ENCODE peak calls at places on chromosomes 4 and X, in four cellular contexts. One of them, this sample, is unnamed.

GRCh38 chr4:152118819-152119553 is 358.2 kb upstream of the GATB start:
- DNase-seq in prostate gland: no peak
- DNase-seq in ovary: no peak
- DNase-seq in tibial artery: no peak
- DNase-seq in this sample: no peak

GRCh38 chrX:75547783-75548182 is 24.9 kb upstream of the ZDHHC15 start:
- DNase-seq in prostate gland: peak; percentile 39
- DNase-seq in tibial artery: peak; percentile 76
- DNase-seq in ovary: peak; percentile 48
- DNase-seq in this sample: no peak

GRCh38 chrX:40105791-40106676 is 8.3 kb upstream of the BCOR start:
- DNase-seq in prostate gland: peak; percentile 63
- DNase-seq in ovary: peak; percentile 76
- DNase-seq in tibial artery: peak; percentile 89
- DNase-seq in this sample: peak; percentile 79

GRCh38 chr4:133154725-133155124 is 5.6 kb downstream of the PCDH10 start:
- DNase-seq in tibial artery: no peak
- DNase-seq in prostate gland: no peak
- DNase-seq in ovary: no peak
- DNase-seq in this sample: no peak

GRCh38 chrX:36898301-36898700 is 109.9 kb upstream of the FAM47C start:
- DNase-seq in tibial artery: no peak
- DNase-seq in prostate gland: no peak
- DNase-seq in ovary: no peak
- DNase-seq in this sample: no peak

GRCh38 chrX:116726806-116727205 is 264.0 kb upstream of the CT83 start:
- DNase-seq in tibial artery: no peak
- DNase-seq in ovary: no peak
- DNase-seq in prostate gland: no peak
- DNase-seq in this sample: no peak

GRCh38 chr4:123986268-123986798 is 589.7 kb downstream of the SPRY1 start:
- DNase-seq in prostate gland: no peak
- DNase-seq in tibial artery: peak; percentile 65
- DNase-seq in ovary: peak; percentile 53
- DNase-seq in this sample: no peak

GRCh38 chr4:151804821-151805220 is 44.0 kb upstream of the GATB start:
- DNase-seq in tibial artery: no peak
- DNase-seq in ovary: no peak
- DNase-seq in prostate gland: no peak
- DNase-seq in this sample: no peak

DNA sequence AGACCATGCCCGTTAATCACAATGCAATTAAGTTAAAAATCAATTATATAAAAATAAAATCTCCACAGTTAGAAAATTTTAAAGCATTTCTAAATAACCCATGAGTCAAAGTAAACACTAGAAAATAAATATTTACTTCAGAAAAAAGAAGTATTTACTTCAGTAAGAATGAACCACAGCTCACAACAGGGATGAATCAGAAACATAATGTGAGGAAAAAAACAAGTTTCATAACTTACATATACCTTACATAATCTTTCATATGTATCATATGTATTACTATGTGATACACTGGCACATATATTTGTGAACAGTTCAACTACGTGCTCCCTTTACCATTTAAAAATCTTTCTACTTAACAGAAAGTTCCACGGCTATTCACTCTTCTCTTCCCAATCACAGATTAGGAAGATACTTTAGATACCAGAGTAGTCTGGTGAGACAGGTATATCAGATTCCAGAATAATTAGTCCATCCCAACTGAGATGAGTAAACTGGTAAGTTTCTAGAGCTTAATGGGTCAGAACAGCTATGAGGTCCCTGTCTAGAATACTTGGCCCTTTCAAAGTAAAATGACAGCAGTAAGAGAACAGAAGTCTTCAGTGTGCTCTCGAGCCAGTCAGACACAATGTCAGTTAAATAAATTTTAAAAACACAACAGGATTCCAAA is 70.3 kb downstream of the SH3RF1 start:
- DNase-seq in prostate gland: no peak
- DNase-seq in ovary: no peak
- DNase-seq in tibial artery: no peak
- DNase-seq in this sample: no peak
- H3K4me1 ChIP-seq in prostate gland: no peaks in the 10 kb centered on the region
- H3K4me1 ChIP-seq in ovary: peaks cover 8% of the 10 kb centered on the region
- H3K4me1 ChIP-seq in tibial artery: peaks cover 16% of the 10 kb centered on the region
- H3K4me1 ChIP-seq in this sample: peaks cover 9% of the 10 kb centered on the region

GRCh38 chr4:112210777-112211176 is 20.8 kb upstream of the AP1AR start:
- DNase-seq in ovary: no peak
- DNase-seq in prostate gland: no peak
- DNase-seq in tibial artery: no peak
- DNase-seq in this sample: no peak
- H3K4me1 ChIP-seq in ovary: no peaks in the 10 kb centered on the region
- H3K4me1 ChIP-seq in prostate gland: no peaks in the 10 kb centered on the region
- H3K4me1 ChIP-seq in tibial artery: no peaks in the 10 kb centered on the region
- H3K4me1 ChIP-seq in this sample: no peaks in the 10 kb centered on the region

GRCh38 chr4:153521467-153521866 is 55.3 kb downstream of the TMEM131L start:
- DNase-seq in prostate gland: no peak
- DNase-seq in tibial artery: no peak
- DNase-seq in ovary: no peak
- DNase-seq in this sample: no peak

GRCh38 chr4:153523171-153523757 is 57.1 kb downstream of the TMEM131L start:
- DNase-seq in prostate gland: no peak
- DNase-seq in tibial artery: no peak
- DNase-seq in ovary: no peak
- DNase-seq in this sample: no peak

GRCh38 chr4:153523941-153524386 is 57.8 kb downstream of the TMEM131L start:
- DNase-seq in tibial artery: no peak
- DNase-seq in prostate gland: no peak
- DNase-seq in ovary: no peak
- DNase-seq in this sample: no peak

GRCh38 chr4:153521995-153522799 is 56.0 kb downstream of the TMEM131L start:
- DNase-seq in prostate gland: no peak
- DNase-seq in ovary: no peak
- DNase-seq in tibial artery: no peak
- DNase-seq in this sample: no peak

DNA sequence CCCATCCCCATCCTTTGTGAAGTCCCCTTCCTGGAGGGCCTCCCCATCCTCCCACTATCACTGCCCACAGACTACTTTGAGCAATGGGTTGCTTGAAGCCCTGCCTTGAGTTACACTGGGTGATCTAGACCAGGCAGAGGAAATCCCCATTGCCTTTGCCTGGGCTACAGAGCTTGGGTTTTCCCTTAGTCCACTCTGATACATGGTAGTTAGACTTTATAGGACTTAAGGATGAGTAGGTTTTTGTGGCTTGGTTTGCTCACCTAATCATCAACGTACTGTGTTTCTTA is 56.6 kb downstream of the TMEM131L start:
- DNase-seq in ovary: no peak
- DNase-seq in prostate gland: no peak
- DNase-seq in tibial artery: no peak
- DNase-seq in this sample: no peak
- H3K4me1 ChIP-seq in ovary: peaks cover 17% of the 10 kb centered on the region
- H3K4me1 ChIP-seq in prostate gland: no peaks in the 10 kb centered on the region
- H3K4me1 ChIP-seq in tibial artery: peaks cover 33% of the 10 kb centered on the region
- H3K4me1 ChIP-seq in this sample: peaks cover 14% of the 10 kb centered on the region

GRCh38 chr4:99826016-99826415 is 9.4 kb downstream of the DAPP1 start:
- DNase-seq in ovary: no peak
- DNase-seq in tibial artery: no peak
- DNase-seq in prostate gland: no peak
- DNase-seq in this sample: no peak
- H3K4me1 ChIP-seq in ovary: no peaks in the 10 kb centered on the region
- H3K4me1 ChIP-seq in tibial artery: no peaks in the 10 kb centered on the region
- H3K4me1 ChIP-seq in prostate gland: no peaks in the 10 kb centered on the region
- H3K4me1 ChIP-seq in this sample: no peaks in the 10 kb centered on the region

DNA sequence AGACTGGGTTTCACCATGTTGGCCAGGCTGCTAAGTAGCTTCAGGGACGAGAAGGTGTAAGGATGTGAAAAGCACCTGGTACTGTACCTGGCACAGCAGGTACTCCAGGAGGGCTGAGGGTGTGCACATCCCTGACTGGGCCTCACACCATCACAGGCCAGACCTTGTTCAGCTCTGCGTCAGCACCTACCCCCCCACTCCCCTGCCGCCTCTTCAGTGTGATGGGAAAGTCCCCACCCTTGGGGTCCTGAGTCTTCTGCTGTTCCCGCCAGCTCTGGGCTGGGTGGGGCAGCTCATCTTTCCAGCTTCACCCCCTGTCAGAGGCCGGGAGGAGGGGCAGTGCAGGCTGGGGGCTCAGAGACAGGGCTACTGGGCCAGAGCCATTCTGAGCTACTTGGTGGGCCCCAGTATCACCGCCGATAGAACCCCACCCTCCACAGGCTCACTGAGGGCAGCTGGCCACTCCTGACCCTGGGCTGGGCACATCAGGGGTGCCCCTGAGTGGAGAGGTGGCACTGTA is 6.7 kb upstream of the SH3BP2 start:
- DNase-seq in tibial artery: peak; percentile 56
- DNase-seq in ovary: no peak
- DNase-seq in prostate gland: no peak
- DNase-seq in this sample: no peak
- H3K4me1 ChIP-seq in tibial artery: peaks cover 14% of the 10 kb centered on the region
- H3K4me1 ChIP-seq in ovary: no peaks in the 10 kb centered on the region
- H3K4me1 ChIP-seq in prostate gland: no peaks in the 10 kb centered on the region
- H3K4me1 ChIP-seq in this sample: peaks cover 14% of the 10 kb centered on the region

GRCh38 chr4:169153451-169153850 is 117.3 kb downstream of the SH3RF1 start:
- DNase-seq in prostate gland: no peak
- DNase-seq in tibial artery: no peak
- DNase-seq in ovary: no peak
- DNase-seq in this sample: no peak

GRCh38 chr4:169152104-169152503 is 118.7 kb downstream of the SH3RF1 start:
- DNase-seq in prostate gland: no peak
- DNase-seq in ovary: no peak
- DNase-seq in tibial artery: no peak
- DNase-seq in this sample: no peak

GRCh38 chr4:169151671-169152070 is 119.1 kb downstream of the SH3RF1 start:
- DNase-seq in tibial artery: no peak
- DNase-seq in ovary: no peak
- DNase-seq in prostate gland: no peak
- DNase-seq in this sample: no peak

GRCh38 chr4:169150806-169151205 is 120.0 kb downstream of the SH3RF1 start:
- DNase-seq in ovary: no peak
- DNase-seq in tibial artery: no peak
- DNase-seq in prostate gland: no peak
- DNase-seq in this sample: no peak

DNA sequence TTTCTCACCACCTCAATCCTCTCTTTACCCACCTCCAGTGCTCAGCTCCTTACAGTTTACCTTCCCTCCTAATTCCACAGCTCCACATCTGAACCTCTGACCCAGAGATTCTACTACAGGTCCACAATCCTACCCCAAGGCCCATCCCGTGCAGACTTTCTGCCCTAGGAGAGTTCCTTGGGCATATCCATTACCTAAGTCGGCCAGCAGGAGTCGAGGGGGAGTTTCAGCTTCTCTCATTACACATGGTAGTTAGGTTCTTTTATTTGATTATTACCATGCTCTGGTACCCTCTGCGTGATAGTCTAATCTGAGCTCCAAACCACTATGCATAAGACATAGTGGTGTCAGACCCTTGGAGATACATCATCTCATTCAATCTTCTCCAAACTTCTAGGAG is 117.9 kb downstream of the SH3RF1 start:
- DNase-seq in ovary: no peak
- DNase-seq in prostate gland: no peak
- DNase-seq in tibial artery: no peak
- DNase-seq in this sample: no peak
- H3K4me1 ChIP-seq in ovary: no peaks in the 10 kb centered on the region
- H3K4me1 ChIP-seq in prostate gland: no peaks in the 10 kb centered on the region
- H3K4me1 ChIP-seq in tibial artery: no peaks in the 10 kb centered on the region
- H3K4me1 ChIP-seq in this sample: peaks cover 8% of the 10 kb centered on the region

GRCh38 chr4:8601556-8601955 is 9.0 kb downstream of the CPZ start:
- DNase-seq in tibial artery: no peak
- DNase-seq in prostate gland: no peak
- DNase-seq in ovary: no peak
- DNase-seq in this sample: no peak

GRCh38 chr4:8601086-8601485 is 8.5 kb downstream of the CPZ start:
- DNase-seq in prostate gland: no peak
- DNase-seq in tibial artery: no peak
- DNase-seq in ovary: no peak
- DNase-seq in this sample: no peak

GRCh38 chr4:8600686-8601085 is 8.1 kb downstream of the CPZ start:
- DNase-seq in ovary: no peak
- DNase-seq in tibial artery: no peak
- DNase-seq in prostate gland: no peak
- DNase-seq in this sample: no peak

GRCh38 chr4:8603931-8604330 is 11.4 kb downstream of the CPZ start:
- DNase-seq in prostate gland: no peak
- DNase-seq in tibial artery: no peak
- DNase-seq in ovary: no peak
- DNase-seq in this sample: no peak

GRCh38 chr4:8602686-8603430 is 10.3 kb downstream of the CPZ start:
- DNase-seq in ovary: no peak
- DNase-seq in tibial artery: no peak
- DNase-seq in prostate gland: no peak
- DNase-seq in this sample: no peak
- H3K4me1 ChIP-seq in ovary: peaks cover 16% of the 10 kb centered on the region
- H3K4me1 ChIP-seq in tibial artery: peaks cover 5% of the 10 kb centered on the region
- H3K4me1 ChIP-seq in prostate gland: no peaks in the 10 kb centered on the region
- H3K4me1 ChIP-seq in this sample: no peaks in the 10 kb centered on the region

DNA sequence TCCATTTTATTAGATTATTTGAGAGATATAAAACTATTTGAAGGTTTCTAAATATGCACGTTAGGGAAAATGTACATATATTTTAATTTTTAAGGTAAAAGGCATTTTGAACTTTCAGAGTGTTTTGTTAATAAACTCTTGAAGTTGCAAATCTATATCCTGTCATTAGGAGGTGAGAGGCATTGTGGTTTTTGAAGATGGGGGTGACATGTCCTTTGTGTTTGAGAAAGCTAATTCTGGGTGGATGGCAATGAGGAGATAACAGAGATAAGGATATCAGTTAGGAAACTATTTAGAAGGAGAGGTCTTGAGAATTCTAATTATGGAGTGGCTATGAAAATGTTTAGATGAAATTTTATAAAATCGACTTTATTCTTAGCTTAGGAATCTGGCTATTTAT is 6.1 kb downstream of the STIM2 start:
- DNase-seq in ovary: no peak
- DNase-seq in tibial artery: no peak
- DNase-seq in prostate gland: no peak
- DNase-seq in this sample: no peak
- H3K4me1 ChIP-seq in ovary: peaks cover 7% of the 10 kb centered on the region
- H3K4me1 ChIP-seq in tibial artery: no peaks in the 10 kb centered on the region
- H3K4me1 ChIP-seq in prostate gland: no peaks in the 10 kb centered on the region
- H3K4me1 ChIP-seq in this sample: peaks cover 15% of the 10 kb centered on the region

GRCh38 chr4:154120690-154121089 is 331.8 kb upstream of the SFRP2 start:
- DNase-seq in tibial artery: no peak
- DNase-seq in prostate gland: no peak
- DNase-seq in ovary: no peak
- DNase-seq in this sample: no peak
- H3K4me1 ChIP-seq in tibial artery: no peaks in the 10 kb centered on the region
- H3K4me1 ChIP-seq in prostate gland: no peaks in the 10 kb centered on the region
- H3K4me1 ChIP-seq in ovary: no peaks in the 10 kb centered on the region
- H3K4me1 ChIP-seq in this sample: no peaks in the 10 kb centered on the region

DNA sequence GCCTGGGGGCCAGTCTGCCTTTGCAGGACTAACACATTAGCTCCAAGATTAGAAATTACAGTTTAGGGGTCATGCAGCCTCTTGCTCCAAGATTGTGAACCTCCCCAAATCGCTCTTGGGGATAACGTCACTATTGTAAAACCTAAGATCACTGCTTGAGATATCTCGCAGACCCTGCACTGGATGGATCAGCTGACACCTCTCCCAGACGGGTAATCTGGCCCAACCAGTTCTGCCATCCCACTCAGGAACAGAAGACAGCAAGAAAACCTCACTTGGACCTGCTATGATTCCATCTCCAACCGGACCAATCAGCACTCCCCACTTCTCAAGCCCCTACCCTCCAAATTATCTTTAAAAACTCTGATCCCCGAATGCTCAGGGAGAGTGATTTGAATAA is 431.2 kb downstream of the GPM6A start:
- DNase-seq in tibial artery: no peak
- DNase-seq in ovary: no peak
- DNase-seq in prostate gland: no peak
- DNase-seq in this sample: no peak
- H3K4me1 ChIP-seq in tibial artery: no peaks in the 10 kb centered on the region
- H3K4me1 ChIP-seq in ovary: no peaks in the 10 kb centered on the region
- H3K4me1 ChIP-seq in prostate gland: no peaks in the 10 kb centered on the region
- H3K4me1 ChIP-seq in this sample: no peaks in the 10 kb centered on the region

This sample was measured in mucosa of descending colon.